ENCODE peak calls at places on chromosomes 16 and 17, in eight cellular contexts. I is dermis microvascular lymphatic vessel endothelial cell; O is stimulated activated CD4-positive, alpha-beta T cell treated with anti-CD3 and anti-CD28 coated beads, TNF-alpha, amount 100 ng/mL, for 4 hours; C is activated effector memory CD4-positive, alpha-beta T cell treated with anti-CD3 and anti-CD28 coated beads, Interleukin-2, amount 50 U/mL, for 16 hours; X is HepG2; J is hypothalamus; N is neural crest cell; L is AG04449. Z is an unnamed sample.
A peak's percentile ranks its signal among the peaks of the same experiment; 100 is the strongest.

GRCh38 chr17:19354123-19354522 is 8.4 kb downstream of the B9D1 start:
- DNase-seq in I (peak; percentile 51), O (no peak), C (no peak), X (no peak), J (no peak), N (no peak), L (peak; percentile 77), Z (no peak)

GRCh38 chr17:75502746-75503329 is 12.5 kb downstream of the CASKIN2 start:
- DNase-seq in I (no peak), O (no peak), C (no peak), X (no peak), J (no peak), N (no peak), L (no peak), Z (no peak)

GRCh38 chr16:66081967-66082366 is 284.5 kb upstream of the CDH5 start:
- DNase-seq in I (no peak), O (no peak), C (no peak), X (peak; percentile 18), J (no peak), N (no peak), L (no peak), Z (peak; percentile 66)

GRCh38 chr16:12901204-12901596 is 198 bp upstream of the SHISA9 start:
- DNase-seq in I (no peak), O (no peak), C (no peak), X (no peak), J (peak; percentile 35), N (peak; percentile 23), L (no peak), Z (no peak)

GRCh38 chr17:59365383-59365981 is 34.0 kb downstream of the YPEL2 start:
- DNase-seq in I (peak; percentile 66), O (no peak), C (no peak), X (peak; percentile 52), J (peak; percentile 49), N (no peak), L (no peak), Z (no peak)

GRCh38 chr16:48511071-48511540 is 98.9 kb downstream of the N4BP1 start:
- DNase-seq in I (no peak), O (no peak), C (peak; percentile 10), X (no peak), J (no peak), N (no peak), L (no peak), Z (no peak)

GRCh38 chr16:9183682-9184353 is 92.4 kb downstream of the HAPSTR1 start:
- DNase-seq in I (no peak), O (no peak), C (no peak), X (no peak), J (no peak), N (no peak), L (no peak), Z (no peak)

GRCh38 chr17:20294120-20294519 is 173.2 kb downstream of the LGALS9B start:
- DNase-seq in I (no peak), O (no peak), C (no peak), X (no peak), J (no peak), N (no peak), L (no peak), Z (no peak)

GRCh38 chr17:81912441-81913309 is 1.5 kb upstream of the PCYT2 start:
- DNase-seq in I (no peak), O (no peak), C (no peak), X (no peak), J (no peak), N (no peak), L (no peak), Z (no peak)

GRCh38 chr17:394718-395095 is 42.1 kb upstream of the RPH3AL start:
- DNase-seq in I (no peak), O (no peak), C (no peak), X (no peak), J (no peak), N (no peak), L (no peak), Z (no peak)

GRCh38 chr17:7436556-7437368 is 1.5 kb downstream of the TMEM102 start:
- DNase-seq in I (peak; percentile 92), O (peak; percentile 62), C (peak; percentile 93), X (peak; percentile 30), J (peak; percentile 77), N (peak; percentile 70), L (no peak), Z (no peak)

GRCh38 chr17:50479522-50480141 is 972 bp downstream of the RSAD1 start:
- DNase-seq in I (peak; percentile 83), O (peak; percentile 49), C (peak; percentile 89), X (peak; percentile 87), J (peak; percentile 50), N (peak; percentile 75), L (peak; percentile 21), Z (no peak)

GRCh38 chr16:68833251-68833650 is 10.1 kb upstream of the TANGO6 start:
- DNase-seq in I (no peak), O (no peak), C (no peak), X (no peak), J (no peak), N (no peak), L (no peak), Z (no peak)

GRCh38 chr16:8673611-8674412 is 605 bp upstream of the ABAT start:
- DNase-seq in I (no peak), O (no peak), C (no peak), X (no peak), J (no peak), N (no peak), L (no peak), Z (no peak)

GRCh38 chr17:70552230-70552981 is 383.1 kb downstream of the KCNJ2 start:
- DNase-seq in I (peak; percentile 51), O (no peak), C (no peak), X (peak; percentile 15), J (peak; percentile 0), N (no peak), L (no peak), Z (peak; percentile 20)